ENCODE peak calls at places on chromosomes 3 and 15, in eight cellular contexts. M is left ventricle myocardium inferior, X is endothelial cell of umbilical vein, A is Panc1, J is adrenal gland, Q is GM06990, Y is pancreas, T is fibroblast of lung. U is an unnamed sample.
A peak's percentile ranks its signal among the peaks of the same experiment; 100 is the strongest.

GRCh38 chr3:195128255-195129071 is 142.5 kb downstream of the XXYLT1 start:
- DNase-seq in Q (no peak), T (peak; percentile 27), X (peak; percentile 69), A (no peak), J (no peak), M (no peak), Y (no peak), U (no peak)

GRCh38 chr3:154060606-154061380 is 60.4 kb upstream of the ARHGEF26 start:
- DNase-seq in T (peak; percentile 82), X (no peak), M (no peak), A (no peak), Y (no peak), Q (no peak), J (no peak), U (no peak)

GRCh38 chr15:40084657-40085056 is 24.0 kb downstream of the BMF start:
- DNase-seq in M (no peak), T (no peak), A (no peak), X (no peak), Q (no peak), J (no peak), Y (no peak), U (no peak)

GRCh38 chr3:108001457-108001856 is 89.4 kb downstream of the CD47 start:
- DNase-seq in M (no peak), T (no peak), X (no peak), Q (no peak), J (no peak), A (no peak), Y (no peak), U (no peak)

GRCh38 chr3:36813320-36813719 is 49.0 kb upstream of the DCLK3 start:
- DNase-seq in X (no peak), J (no peak), T (no peak), Q (no peak), Y (no peak), M (no peak), A (no peak), U (no peak)

GRCh38 chr3:48564022-48564421 is 441 bp upstream of the UCN2 start:
- DNase-seq in X (peak; percentile 61), Y (no peak), T (peak; percentile 57), M (no peak), A (no peak), J (peak; percentile 75), Q (no peak), U (peak; percentile 50)

GRCh38 chr3:132253262-132253878 is 63.8 kb upstream of the ACP3 start:
- DNase-seq in Q (peak; percentile 1), Y (no peak), A (peak; percentile 41), X (peak; percentile 63), J (peak; percentile 54), T (peak; percentile 86), M (no peak), U (no peak)

GRCh38 chr15:67068724-67069400 is 3.5 kb downstream of the SMAD3 start:
- DNase-seq in Y (no peak), M (no peak), A (no peak), J (no peak), X (peak; percentile 24), Q (no peak), T (peak; percentile 64), U (no peak)

GRCh38 chr3:65338571-65338970 is 650.8 kb upstream of the ADAMTS9 start:
- DNase-seq in A (no peak), J (no peak), Q (no peak), Y (no peak), X (no peak), M (no peak), T (peak; percentile 47), U (no peak)

GRCh38 chr3:17833786-17834559 is 91.5 kb upstream of the TBC1D5 start:
- DNase-seq in J (no peak), Y (no peak), M (no peak), A (no peak), T (no peak), X (no peak), Q (no peak), U (no peak)

GRCh38 chr3:126667631-126668449 is 12.9 kb upstream of the TXNRD3 start:
- DNase-seq in Q (no peak), T (no peak), M (no peak), X (no peak), A (no peak), J (peak; percentile 41), Y (no peak), U (no peak)

GRCh38 chr15:83057660-83058376 is 9.2 kb downstream of the BTBD1 start:
- DNase-seq in X (no peak), A (no peak), J (no peak), M (no peak), T (peak; percentile 38), Q (no peak), Y (no peak), U (peak; percentile 57)

GRCh38 chr15:79437275-79438000 is 5.3 kb downstream of the MINAR1 start:
- DNase-seq in A (no peak), T (no peak), X (no peak), Y (no peak), J (no peak), Q (no peak), M (no peak), U (no peak)

GRCh38 chr15:92733934-92734521 is 78.5 kb upstream of the FAM174B start:
- DNase-seq in Q (no peak), J (peak; percentile 76), Y (peak; percentile 76), X (peak; percentile 34), T (peak; percentile 59), A (no peak), M (peak; percentile 21), U (no peak)

GRCh38 chr3:159787191-159787590 is 201.4 kb upstream of the IL12A start:
- DNase-seq in M (no peak), X (peak; percentile 88), J (no peak), Q (no peak), A (peak; percentile 80), T (peak; percentile 90), Y (no peak), U (no peak)

GRCh38 chr3:30692498-30693130 is 86.2 kb downstream of the TGFBR2 start:
- DNase-seq in X (no peak), Q (no peak), A (no peak), T (no peak), M (no peak), Y (no peak), J (no peak), U (no peak)

GRCh38 chr15:75994220-75994619 is 18.0 kb downstream of the NRG4 start:
- DNase-seq in Q (no peak), Y (no peak), X (no peak), T (no peak), A (no peak), J (no peak), M (no peak), U (no peak)

GRCh38 chr3:141366285-141367037 is 1.8 kb upstream of the ZBTB38 start:
- DNase-seq in J (peak; percentile 70), M (peak; percentile 34), Y (no peak), X (peak; percentile 80), A (no peak), T (peak; percentile 85), Q (no peak), U (peak; percentile 46)

GRCh38 chr3:48409291-48410201 is 20.3 kb downstream of the PLXNB1 start:
- DNase-seq in M (peak; percentile 11), X (no peak), Y (peak; percentile 44), Q (no peak), T (no peak), J (peak; percentile 43), A (no peak), U (peak; percentile 9)

GRCh38 chr15:47366884-47367283 is 350.4 kb upstream of the SEMA6D start:
- DNase-seq in Y (no peak), T (peak; percentile 45), A (no peak), J (no peak), Q (no peak), X (no peak), M (no peak), U (no peak)

GRCh38 chr3:9749333-9749662 is 454 bp upstream of the OGG1 start:
- DNase-seq in T (no peak), Q (no peak), M (no peak), A (no peak), J (no peak), Y (no peak), X (no peak), U (no peak)
- H3K36me3 ChIP-seq in T (peaks cover 18% of the 10 kb centered on the region), Q (peaks cover 26% of the 10 kb centered on the region), M (peaks cover 71% of the 10 kb centered on the region), A (peaks cover 2% of the 10 kb centered on the region), J (peaks cover 56% of the 10 kb centered on the region), Y (peaks cover 16% of the 10 kb centered on the region), X (peaks cover 38% of the 10 kb centered on the region), U (peaks cover 76% of the 10 kb centered on the region)

GRCh38 chr3:78978037-78978436 is 789.8 kb downstream of the ROBO1 start:
- DNase-seq in J (no peak), A (no peak), Q (no peak), Y (no peak), X (peak; percentile 37), M (no peak), T (peak; percentile 57), U (no peak)

GRCh38 chr3:78977073-78977472 is 790.7 kb downstream of the ROBO1 start:
- DNase-seq in Y (no peak), J (no peak), A (no peak), Q (no peak), X (peak; percentile 7), T (no peak), M (no peak), U (no peak)

GRCh38 chr3:78976200-78976599 is 791.6 kb downstream of the ROBO1 start:
- DNase-seq in Y (no peak), A (no peak), M (no peak), T (no peak), J (no peak), X (no peak), Q (no peak), U (no peak)

GRCh38 chr3:78974181-78974770 is 793.5 kb downstream of the ROBO1 start:
- DNase-seq in Y (no peak), X (peak; percentile 40), A (no peak), Q (no peak), M (no peak), T (no peak), J (no peak), U (no peak)

GRCh38 chr3:78979083-78979482 is 788.7 kb downstream of the ROBO1 start:
- DNase-seq in J (no peak), M (no peak), Q (no peak), X (no peak), T (no peak), Y (no peak), A (no peak), U (no peak)
- H3K4me3 ChIP-seq in J (no peak overlapping the region), M (no peak overlapping the region), Q (no peak overlapping the region), X (no peak overlapping the region), T (no peak overlapping the region), Y (no peak overlapping the region), A (no peak overlapping the region), U (no peak overlapping the region)

DNA sequence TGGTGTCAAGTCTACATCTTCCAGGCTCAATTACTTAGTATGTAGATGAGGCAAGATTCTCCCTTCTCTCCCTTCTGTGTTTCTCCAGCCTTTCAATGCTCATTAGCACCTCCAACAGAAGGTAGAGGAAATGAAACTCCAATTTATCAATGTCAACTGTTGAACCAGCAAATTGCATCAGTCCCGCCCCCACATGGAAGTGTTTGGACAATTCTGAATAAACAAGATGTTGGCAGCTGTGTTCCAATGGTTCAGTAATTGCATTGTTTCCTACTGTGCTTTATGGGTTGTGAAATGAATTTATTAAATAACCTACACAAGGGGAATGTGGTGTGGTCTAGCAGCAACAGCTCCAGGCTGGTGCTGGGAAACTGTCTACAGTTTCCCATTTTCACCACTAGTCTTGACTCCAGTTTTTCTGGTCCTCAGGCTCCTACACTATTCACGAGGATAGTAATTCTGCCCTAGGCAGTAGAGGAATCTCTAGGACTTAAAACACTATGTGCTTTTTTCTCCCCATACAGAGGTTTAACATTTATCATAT is 91.9 kb downstream of the MB21D2 start:
- DNase-seq in Y (no peak), X (peak; percentile 82), T (peak; percentile 65), A (no peak), J (no peak), Q (peak; percentile 70), M (no peak), U (no peak)
- TF ChIP-seq CTCF in Y (no peak), X (peak; percentile 2), T (no peak), A (peak; percentile 43), J (no peak), Q (no peak), M (no peak), U (peak; percentile 8)

GRCh38 chr3:12914075-12914474 is 72.7 kb upstream of the RPL32 start:
- DNase-seq in X (no peak), T (no peak), A (no peak), J (no peak), Y (no peak), M (no peak), Q (no peak), U (no peak)
- H3K36me3 ChIP-seq in X (peaks cover 10% of the 10 kb centered on the region), T (peaks cover 7% of the 10 kb centered on the region), A (no peaks in the 10 kb centered on the region), J (peaks cover 91% of the 10 kb centered on the region), Y (peaks cover under 1% of the 10 kb centered on the region), M (peaks cover 86% of the 10 kb centered on the region), Q (peaks cover 58% of the 10 kb centered on the region), U (peaks cover 86% of the 10 kb centered on the region)

U was measured in psoas muscle.